ENCODE peak calls at places on chromosomes 5 and 9, in five cellular contexts. One of them, this sample, is unnamed.
A peak's percentile ranks its signal among the peaks of the same experiment; 100 is the strongest.

GRCh38 chr5:178398856-178399722 is 166.5 kb upstream of the PHYKPL start:
- DNase-seq in uterus: no peak
- DNase-seq in GM12892: no peak
- DNase-seq in adrenal gland: no peak
- DNase-seq in ovary: no peak
- DNase-seq in this sample: no peak

GRCh38 chr5:76081811-76082783 is 1.1 kb upstream of the SV2C start:
- DNase-seq in uterus: no peak
- DNase-seq in GM12892: no peak
- DNase-seq in adrenal gland: no peak
- DNase-seq in ovary: no peak
- DNase-seq in this sample: no peak

GRCh38 chr5:41009228-41009627 is 61.9 kb downstream of the MROH2B start:
- DNase-seq in uterus: no peak
- DNase-seq in GM12892: no peak
- DNase-seq in adrenal gland: peak; percentile 61
- DNase-seq in ovary: no peak
- DNase-seq in this sample: no peak

GRCh38 chr9:83622814-83623633 is at the start of gene IDNK:
- DNase-seq in uterus: peak; percentile 50
- DNase-seq in GM12892: peak; percentile 61
- DNase-seq in adrenal gland: peak; percentile 71
- DNase-seq in ovary: peak; percentile 66
- DNase-seq in this sample: peak; percentile 87

GRCh38 chr5:98556707-98557106 is 216.8 kb upstream of the RGMB start:
- DNase-seq in uterus: no peak
- DNase-seq in GM12892: no peak
- DNase-seq in adrenal gland: no peak
- DNase-seq in ovary: no peak
- DNase-seq in this sample: no peak

GRCh38 chr5:149857499-149857898 is 87.1 kb downstream of the PDE6A start:
- DNase-seq in uterus: peak; percentile 32
- DNase-seq in GM12892: no peak
- DNase-seq in adrenal gland: peak; percentile 98
- DNase-seq in ovary: peak; percentile 25
- DNase-seq in this sample: peak; percentile 92

GRCh38 chr5:75656311-75657003 is 45.2 kb downstream of the ANKDD1B start:
- DNase-seq in uterus: no peak
- DNase-seq in GM12892: no peak
- DNase-seq in adrenal gland: peak; percentile 61
- DNase-seq in ovary: peak; percentile 11
- DNase-seq in this sample: no peak

GRCh38 chr5:159933531-159934485 is 17.5 kb downstream of the ADRA1B start:
- DNase-seq in uterus: no peak
- DNase-seq in GM12892: no peak
- DNase-seq in adrenal gland: no peak
- DNase-seq in ovary: no peak
- DNase-seq in this sample: no peak

GRCh38 chr9:131302244-131303075 is 12.9 kb downstream of the PLPP7 start:
- DNase-seq in uterus: no peak
- DNase-seq in GM12892: no peak
- DNase-seq in adrenal gland: no peak
- DNase-seq in ovary: no peak
- DNase-seq in this sample: no peak

GRCh38 chr5:141828162-141828561 is 50.0 kb downstream of the PCDH1 start:
- DNase-seq in uterus: no peak
- DNase-seq in GM12892: no peak
- DNase-seq in adrenal gland: no peak
- DNase-seq in ovary: no peak
- DNase-seq in this sample: no peak

GRCh38 chr5:101878190-101878589 is 417.9 kb downstream of the SLCO4C1 start:
- DNase-seq in uterus: no peak
- DNase-seq in GM12892: no peak
- DNase-seq in adrenal gland: no peak
- DNase-seq in ovary: no peak
- DNase-seq in this sample: no peak

DNA sequence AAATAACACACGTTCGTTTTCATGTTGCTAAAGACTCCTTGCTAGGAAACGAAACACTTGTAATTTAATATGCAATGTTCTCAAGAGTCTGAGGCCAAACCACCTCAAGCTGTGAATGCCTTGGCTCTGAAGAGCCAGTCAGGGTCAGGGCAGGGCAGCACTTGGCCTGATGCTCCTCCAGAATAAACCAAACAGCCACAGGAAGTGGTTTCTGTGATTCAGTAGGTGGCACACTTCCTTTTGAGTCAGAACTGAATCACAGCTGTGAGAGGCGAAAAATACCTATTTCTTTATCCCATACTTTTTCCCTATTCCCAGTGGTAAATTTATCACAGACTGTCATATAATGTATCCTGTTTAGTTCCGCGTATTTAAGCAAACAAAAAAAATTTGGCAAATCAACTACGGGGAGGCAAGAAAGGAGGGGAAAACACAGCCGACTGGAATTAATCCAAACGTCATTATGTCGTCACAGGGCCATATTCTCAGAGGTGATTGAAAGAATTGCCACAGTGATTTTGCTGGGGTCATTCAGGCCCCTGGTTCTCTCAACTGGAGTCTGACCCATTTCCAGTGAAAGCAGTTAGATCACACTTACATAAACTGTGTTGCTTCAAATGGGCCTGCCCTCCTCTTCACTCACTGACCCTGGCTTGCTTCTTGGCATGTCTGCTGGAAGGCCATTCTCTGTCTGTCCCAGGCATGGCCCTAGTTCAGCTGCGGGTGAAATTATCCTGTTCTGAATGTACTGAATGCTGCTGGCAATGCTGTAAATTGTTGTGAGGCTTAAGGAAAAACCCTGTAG is 71.2 kb downstream of the ARRDC3 start:
- DNase-seq in uterus: peak; percentile 61
- DNase-seq in GM12892: peak; percentile 30
- DNase-seq in adrenal gland: peak; percentile 85
- DNase-seq in ovary: peak; percentile 63
- DNase-seq in this sample: peak; percentile 65
- TF ChIP-seq POLR2A in uterus: no peak
- TF ChIP-seq POLR2A in GM12892: no peak
- TF ChIP-seq POLR2A in adrenal gland: no peak
- TF ChIP-seq POLR2A in ovary: no peak
- TF ChIP-seq POLR2A in this sample: no peak

GRCh38 chr5:172769598-172770373 is 1.2 kb downstream of the DUSP1 start:
- DNase-seq in uterus: peak; percentile 58
- DNase-seq in GM12892: no peak
- DNase-seq in adrenal gland: peak; percentile 46
- DNase-seq in ovary: peak; percentile 54
- DNase-seq in this sample: peak; percentile 37
- TF ChIP-seq POLR2A in uterus: no peak
- TF ChIP-seq POLR2A in GM12892: no peak
- TF ChIP-seq POLR2A in adrenal gland: no peak
- TF ChIP-seq POLR2A in ovary: no peak
- TF ChIP-seq POLR2A in this sample: peak; percentile 17

GRCh38 chr5:74643160-74643562 is 2.6 kb upstream of the ENC1 start:
- DNase-seq in uterus: no peak
- DNase-seq in GM12892: no peak
- DNase-seq in adrenal gland: peak; percentile 46
- DNase-seq in ovary: no peak
- DNase-seq in this sample: no peak
- TF ChIP-seq POLR2A in uterus: no peak
- TF ChIP-seq POLR2A in GM12892: no peak
- TF ChIP-seq POLR2A in adrenal gland: no peak
- TF ChIP-seq POLR2A in ovary: no peak
- TF ChIP-seq POLR2A in this sample: no peak

DNA sequence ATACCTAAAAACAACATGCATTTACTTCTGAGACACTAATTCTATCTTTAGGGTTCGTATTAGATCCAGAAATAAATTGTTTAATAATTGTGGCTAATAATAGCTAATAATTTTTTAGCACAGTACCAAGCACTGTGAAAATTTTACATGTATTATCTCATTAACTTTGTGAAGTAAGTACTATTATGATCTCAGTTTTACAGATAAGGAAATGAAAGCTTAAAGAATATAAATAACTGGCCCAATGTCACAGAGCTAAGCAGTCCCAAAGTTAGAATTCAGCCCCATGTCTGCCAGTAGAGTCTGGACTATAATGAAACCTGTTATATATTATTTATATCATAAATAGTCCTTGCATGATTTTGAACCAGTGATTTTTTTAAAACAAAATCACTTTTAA is 163.3 kb downstream of the NIPBL start:
- DNase-seq in uterus: no peak
- DNase-seq in GM12892: no peak
- DNase-seq in adrenal gland: no peak
- DNase-seq in ovary: no peak
- DNase-seq in this sample: no peak
- TF ChIP-seq POLR2A in uterus: no peak
- TF ChIP-seq POLR2A in GM12892: no peak
- TF ChIP-seq POLR2A in adrenal gland: no peak
- TF ChIP-seq POLR2A in ovary: no peak
- TF ChIP-seq POLR2A in this sample: no peak

GRCh38 chr9:109417585-109418544 is 80.2 kb downstream of the PTPN3 start:
- DNase-seq in uterus: no peak
- DNase-seq in GM12892: no peak
- DNase-seq in adrenal gland: no peak
- DNase-seq in ovary: no peak
- DNase-seq in this sample: no peak
- TF ChIP-seq POLR2A in uterus: no peak
- TF ChIP-seq POLR2A in GM12892: no peak
- TF ChIP-seq POLR2A in adrenal gland: no peak
- TF ChIP-seq POLR2A in ovary: no peak
- TF ChIP-seq POLR2A in this sample: no peak

DNA sequence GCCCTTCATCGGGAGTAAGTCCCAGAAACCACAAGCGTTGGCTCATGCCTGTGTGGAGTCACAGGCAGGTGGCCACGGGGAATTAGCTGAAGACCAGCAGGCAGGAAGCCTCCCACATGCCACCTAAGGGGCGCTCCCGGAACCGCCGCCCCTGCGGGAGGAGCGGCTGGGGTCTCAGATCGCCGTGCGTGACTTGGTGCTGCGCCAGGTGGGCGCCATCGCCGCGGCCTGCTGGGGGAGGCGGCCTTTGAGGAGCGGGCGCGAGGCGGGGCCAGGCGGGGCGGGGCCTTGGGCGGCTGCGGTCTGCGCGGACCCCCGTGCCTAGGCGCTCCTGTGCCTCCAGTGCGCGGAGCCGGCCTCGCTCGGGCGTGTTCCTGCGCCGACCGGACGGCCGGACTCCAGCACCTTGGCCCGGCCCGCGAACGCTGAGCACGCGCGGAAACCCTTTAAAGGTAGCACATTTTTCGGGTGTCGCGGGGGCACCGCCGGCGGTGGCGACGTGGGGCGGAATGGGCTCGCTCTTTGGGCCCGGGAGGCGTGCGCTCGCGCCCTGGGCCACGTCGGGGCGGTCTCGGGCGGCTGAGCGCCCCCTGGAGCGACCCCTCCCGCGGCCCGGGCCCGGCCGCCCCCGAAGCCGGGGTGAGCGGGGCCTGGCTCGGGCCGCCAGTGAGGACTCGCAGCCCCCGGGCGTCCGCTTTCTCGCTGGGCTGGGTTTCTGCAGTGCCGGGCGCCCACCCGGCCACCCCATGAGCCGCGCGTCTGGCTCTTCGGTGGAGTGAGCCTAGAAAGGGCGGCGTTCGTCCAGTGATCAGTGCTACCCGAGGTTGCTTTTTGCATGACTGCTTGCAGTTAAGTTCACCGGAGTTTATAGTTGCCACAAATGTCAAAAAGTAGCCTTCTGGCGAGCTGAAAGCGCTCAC is 24.5 kb downstream of the LECT2 start:
- DNase-seq in uterus: no peak
- DNase-seq in GM12892: no peak
- DNase-seq in adrenal gland: no peak
- DNase-seq in ovary: no peak
- DNase-seq in this sample: no peak
- TF ChIP-seq POLR2A in uterus: no peak
- TF ChIP-seq POLR2A in GM12892: no peak
- TF ChIP-seq POLR2A in adrenal gland: no peak
- TF ChIP-seq POLR2A in ovary: no peak
- TF ChIP-seq POLR2A in this sample: no peak

GRCh38 chr9:123929870-123930831 is at the start of gene DENND1A:
- DNase-seq in uterus: peak; percentile 90
- DNase-seq in GM12892: peak; percentile 95
- DNase-seq in adrenal gland: peak; percentile 93
- DNase-seq in ovary: peak; percentile 88
- DNase-seq in this sample: peak; percentile 89
- TF ChIP-seq POLR2A in uterus: peak; percentile 72
- TF ChIP-seq POLR2A in GM12892: peak; percentile 29
- TF ChIP-seq POLR2A in adrenal gland: peak; percentile 42
- TF ChIP-seq POLR2A in ovary: peak; percentile 23
- TF ChIP-seq POLR2A in this sample: peak; percentile 28

GRCh38 chr9:136361757-136362449 is 1.6 kb downstream of the DNLZ start:
- DNase-seq in uterus: peak; percentile 63
- DNase-seq in GM12892: no peak
- DNase-seq in adrenal gland: no peak
- DNase-seq in ovary: no peak
- DNase-seq in this sample: no peak

GRCh38 chr9:136362450-136362784 is 1.1 kb downstream of the DNLZ start:
- DNase-seq in uterus: no peak
- DNase-seq in GM12892: no peak
- DNase-seq in adrenal gland: no peak
- DNase-seq in ovary: no peak
- DNase-seq in this sample: no peak

GRCh38 chr9:136363606-136364368 is at the start of gene DNLZ:
- DNase-seq in uterus: peak; percentile 85
- DNase-seq in GM12892: peak; percentile 99
- DNase-seq in adrenal gland: peak; percentile 75
- DNase-seq in ovary: peak; percentile 80
- DNase-seq in this sample: peak; percentile 90

GRCh38 chr9:136364369-136364748 is 815 bp upstream of the DNLZ start:
- DNase-seq in uterus: no peak
- DNase-seq in GM12892: no peak
- DNase-seq in adrenal gland: no peak
- DNase-seq in ovary: no peak
- DNase-seq in this sample: no peak

GRCh38 chr9:136363106-136363605 is 388 bp downstream of the DNLZ start:
- DNase-seq in uterus: peak; percentile 98
- DNase-seq in GM12892: peak; percentile 99
- DNase-seq in adrenal gland: peak; percentile 98
- DNase-seq in ovary: peak; percentile 96
- DNase-seq in this sample: peak; percentile 99
- TF ChIP-seq POLR2A in uterus: no peak
- TF ChIP-seq POLR2A in GM12892: peak; percentile 83
- TF ChIP-seq POLR2A in adrenal gland: peak; percentile 71
- TF ChIP-seq POLR2A in ovary: peak; percentile 75
- TF ChIP-seq POLR2A in this sample: no peak

DNA sequence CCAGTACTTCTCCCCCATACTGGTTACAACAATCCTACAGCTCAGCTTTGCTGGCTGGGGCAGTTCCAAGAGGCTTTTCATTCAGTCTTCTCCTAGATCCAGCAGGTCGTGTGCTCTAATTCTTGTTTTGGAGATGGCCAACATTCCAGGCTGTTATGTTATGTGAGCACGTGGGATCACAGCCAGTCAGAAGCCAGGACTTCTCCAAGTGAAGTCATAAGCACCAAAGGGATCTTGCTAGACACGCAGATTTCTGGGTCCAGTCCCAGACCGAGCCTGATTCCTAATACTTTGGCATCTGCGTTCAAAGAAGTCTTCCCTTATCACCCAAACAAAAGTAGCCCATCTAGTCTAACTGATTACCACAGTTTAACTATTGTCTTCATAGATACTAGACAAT is 1.4 kb upstream of the LARP1 start:
- DNase-seq in uterus: peak; percentile 82
- DNase-seq in GM12892: no peak
- DNase-seq in adrenal gland: peak; percentile 80
- DNase-seq in ovary: peak; percentile 90
- DNase-seq in this sample: peak; percentile 30
- TF ChIP-seq POLR2A in uterus: peak; percentile 67
- TF ChIP-seq POLR2A in GM12892: no peak
- TF ChIP-seq POLR2A in adrenal gland: peak; percentile 15
- TF ChIP-seq POLR2A in ovary: peak; percentile 90
- TF ChIP-seq POLR2A in this sample: no peak